ENCODE peak calls at places on chromosome 1, in eight cellular contexts. W is T-helper 2 cell; X is GM04503; C is fibroblast of mammary gland; S is stimulated activated CD8-positive, alpha-beta memory T cell treated with anti-CD3 and anti-CD28 coated beads, Interleukin-15, amount 100 ng/mL, for 24 hours; V is T-cell; D is Calu3; L is H9. K is an unnamed sample.

GRCh38 chr1:51729824-51730284 is 113.0 kb downstream of the OSBPL9 start:
- DNase-seq in W (no peak), X (no peak), C (peak), S (peak), V (no peak), D (no peak), L (no peak), K (no peak)

GRCh38 chr1:20587639-20588017 is 1.3 kb upstream of the CDA start:
- DNase-seq in W (no peak), X (no peak), C (peak), S (no peak), V (no peak), D (no peak), L (no peak), K (no peak)

GRCh38 chr1:38117444-38117887 is 70.9 kb upstream of the POU3F1 start:
- DNase-seq in W (no peak), X (no peak), C (no peak), S (no peak), V (no peak), D (no peak), L (no peak), K (no peak)

GRCh38 chr1:21603177-21604138 is 65.7 kb downstream of the RAP1GAP start:
- DNase-seq in W (no peak), X (no peak), C (no peak), S (no peak), V (no peak), D (no peak), L (no peak), K (no peak)

GRCh38 chr1:113805256-113805531 is 7.1 kb downstream of the RSBN1 start:
- DNase-seq in W (no peak), X (no peak), C (no peak), S (no peak), V (no peak), D (no peak), L (no peak), K (no peak)

GRCh38 chr1:77511440-77511840 is 171.0 kb downstream of the ZZZ3 start:
- DNase-seq in W (no peak), X (peak), C (peak), S (no peak), V (no peak), D (no peak), L (no peak), K (no peak)

GRCh38 chr1:14921057-14921456 is 232.5 kb upstream of the TMEM51 start:
- DNase-seq in W (no peak), X (no peak), C (peak), S (no peak), V (no peak), D (no peak), L (no peak), K (no peak)

GRCh38 chr1:153490272-153491051 is 30.0 kb upstream of the S100A7 start:
- DNase-seq in W (no peak), X (peak), C (peak), S (no peak), V (no peak), D (peak), L (no peak), K (no peak)

GRCh38 chr1:6083801-6084467 is 38.2 kb downstream of the KCNAB2 start:
- DNase-seq in W (no peak), X (peak), C (peak), S (no peak), V (no peak), D (no peak), L (no peak), K (no peak)

GRCh38 chr1:92399076-92399475 is 87.6 kb downstream of the GFI1 start:
- DNase-seq in W (no peak), X (no peak), C (peak), S (no peak), V (no peak), D (no peak), L (no peak), K (no peak)

GRCh38 chr1:244325056-244325764 is 126.5 kb downstream of the ADSS2 start:
- DNase-seq in W (no peak), X (no peak), C (no peak), S (no peak), V (peak), D (no peak), L (peak), K (no peak)

GRCh38 chr1:117629625-117630422 is 24.0 kb downstream of the TENT5C start:
- DNase-seq in W (no peak), X (no peak), C (no peak), S (no peak), V (no peak), D (no peak), L (no peak), K (no peak)

GRCh38 chr1:79819140-79819539 is 812.6 kb upstream of the ADGRL4 start:
- DNase-seq in W (no peak), X (no peak), C (no peak), S (no peak), V (no peak), D (no peak), L (no peak), K (no peak)

GRCh38 chr1:59238993-59239392 is 57.9 kb upstream of the FGGY start:
- DNase-seq in W (no peak), X (no peak), C (no peak), S (no peak), V (no peak), D (no peak), L (no peak), K (no peak)

GRCh38 chr1:67211589-67212563 is 45.6 kb downstream of the IL23R start:
- DNase-seq in W (peak), X (no peak), C (peak), S (no peak), V (peak), D (peak), L (no peak), K (peak)

GRCh38 chr1:12722626-12723025 is 6.7 kb downstream of the AADACL3 start:
- DNase-seq in W (no peak), X (no peak), C (no peak), S (no peak), V (no peak), D (no peak), L (no peak), K (no peak)

GRCh38 chr1:91600431-91601330 is 100.0 kb downstream of the CDC7 start:
- DNase-seq in W (no peak), X (no peak), C (no peak), S (no peak), V (no peak), D (no peak), L (no peak), K (no peak)

GRCh38 chr1:109933856-109934711 is 23.4 kb downstream of the CSF1 start:
- DNase-seq in W (no peak), X (peak), C (peak), S (no peak), V (no peak), D (peak), L (no peak), K (no peak)

GRCh38 chr1:6515771-6516170 is 24.3 kb upstream of the PLEKHG5 start:
- DNase-seq in W (no peak), X (no peak), C (no peak), S (no peak), V (no peak), D (no peak), L (no peak), K (no peak)

GRCh38 chr1:247531937-247532336 is 4.3 kb downstream of the OR2C3 start:
- DNase-seq in W (no peak), X (no peak), C (no peak), S (no peak), V (no peak), D (no peak), L (no peak), K (peak)

GRCh38 chr1:156693858-156694562 is 11.4 kb downstream of the CRABP2 start:
- DNase-seq in W (no peak), X (no peak), C (no peak), S (no peak), V (no peak), D (peak), L (peak), K (no peak)

GRCh38 chr1:107526524-107527198 is 385.8 kb downstream of the NTNG1 start:
- DNase-seq in W (no peak), X (no peak), C (no peak), S (no peak), V (no peak), D (no peak), L (no peak), K (no peak)

GRCh38 chr1:203216274-203217138 is 13.0 kb downstream of the CHIT1 start:
- DNase-seq in W (peak), X (no peak), C (peak), S (peak), V (peak), D (peak), L (peak), K (peak)

GRCh38 chr1:172185206-172185605 is 235.3 kb upstream of the C1orf105 start:
- DNase-seq in W (no peak), X (no peak), C (peak), S (no peak), V (no peak), D (no peak), L (no peak), K (no peak)

GRCh38 chr1:24154215-24154614 is 11.3 kb upstream of the IL22RA1 start:
- DNase-seq in W (no peak), X (no peak), C (no peak), S (no peak), V (no peak), D (no peak), L (peak), K (no peak)

GRCh38 chr1:212987702-212988322 is 27.9 kb downstream of the ANGEL2 start:
- DNase-seq in W (no peak), X (no peak), C (peak), S (no peak), V (no peak), D (no peak), L (no peak), K (no peak)

GRCh38 chr1:198849108-198849507 is 210.3 kb downstream of the PTPRC start:
- DNase-seq in W (no peak), X (no peak), C (no peak), S (no peak), V (no peak), D (no peak), L (no peak), K (no peak)